ENCODE peak calls at places on chromosomes 7 and 10, in four cellular contexts. One of them, this sample, is unnamed.

GRCh38 chr10:6953131-6953834 is 373.2 kb upstream of the PRKCQ start:
- DNase-seq in hepatocyte: no peak
- DNase-seq in CD4-positive, alpha-beta memory T cell: no peak
- DNase-seq in lower lobe of right lung: no peak
- DNase-seq in this sample: no peak

GRCh38 chr7:94216944-94217461 is 177.7 kb upstream of the COL1A2 start:
- DNase-seq in lower lobe of right lung: no peak
- DNase-seq in hepatocyte: no peak
- DNase-seq in CD4-positive, alpha-beta memory T cell: no peak
- DNase-seq in this sample: no peak

GRCh38 chr7:67006966-67007365 is 10.3 kb downstream of the TYW1 start:
- DNase-seq in hepatocyte: no peak
- DNase-seq in CD4-positive, alpha-beta memory T cell: no peak
- DNase-seq in lower lobe of right lung: no peak
- DNase-seq in this sample: no peak

GRCh38 chr10:26468691-26469090 is 30.6 kb downstream of the APBB1IP start:
- DNase-seq in hepatocyte: no peak
- DNase-seq in CD4-positive, alpha-beta memory T cell: peak
- DNase-seq in lower lobe of right lung: no peak
- DNase-seq in this sample: peak

GRCh38 chr7:84009051-84009450 is 185.5 kb downstream of the SEMA3A start:
- DNase-seq in CD4-positive, alpha-beta memory T cell: no peak
- DNase-seq in lower lobe of right lung: no peak
- DNase-seq in hepatocyte: no peak
- DNase-seq in this sample: no peak

GRCh38 chr10:89414146-89414878 is at the start of gene IFIT5:
- DNase-seq in CD4-positive, alpha-beta memory T cell: peak
- DNase-seq in lower lobe of right lung: peak
- DNase-seq in hepatocyte: peak
- DNase-seq in this sample: peak

GRCh38 chr7:133839129-133839528 is 288.0 kb upstream of the LRGUK start:
- DNase-seq in CD4-positive, alpha-beta memory T cell: no peak
- DNase-seq in lower lobe of right lung: no peak
- DNase-seq in hepatocyte: no peak
- DNase-seq in this sample: no peak

GRCh38 chr10:77500754-77501151 is 136.9 kb downstream of the KCNMA1 start:
- DNase-seq in lower lobe of right lung: no peak
- DNase-seq in CD4-positive, alpha-beta memory T cell: no peak
- DNase-seq in hepatocyte: no peak
- DNase-seq in this sample: no peak

GRCh38 chr7:106999023-106999422 is 45.5 kb upstream of the PRKAR2B start:
- DNase-seq in CD4-positive, alpha-beta memory T cell: no peak
- DNase-seq in lower lobe of right lung: no peak
- DNase-seq in hepatocyte: no peak
- DNase-seq in this sample: no peak

GRCh38 chr7:18808026-18808425 is 309.4 kb downstream of the TWIST1 start:
- DNase-seq in lower lobe of right lung: no peak
- DNase-seq in CD4-positive, alpha-beta memory T cell: no peak
- DNase-seq in hepatocyte: no peak
- DNase-seq in this sample: no peak

GRCh38 chr7:73704640-73705550 is 14.6 kb downstream of the STX1A start:
- DNase-seq in hepatocyte: peak
- DNase-seq in CD4-positive, alpha-beta memory T cell: no peak
- DNase-seq in lower lobe of right lung: peak
- DNase-seq in this sample: no peak

GRCh38 chr10:101562231-101562630 is 25.8 kb downstream of the POLL start:
- DNase-seq in lower lobe of right lung: no peak
- DNase-seq in CD4-positive, alpha-beta memory T cell: no peak
- DNase-seq in hepatocyte: no peak
- DNase-seq in this sample: no peak

GRCh38 chr10:131027256-131027655 is 284.3 kb downstream of the TCERG1L start:
- DNase-seq in CD4-positive, alpha-beta memory T cell: no peak
- DNase-seq in lower lobe of right lung: no peak
- DNase-seq in hepatocyte: no peak
- DNase-seq in this sample: no peak

GRCh38 chr7:119578116-119578515 is 694.9 kb upstream of the KCND2 start:
- DNase-seq in hepatocyte: no peak
- DNase-seq in lower lobe of right lung: no peak
- DNase-seq in CD4-positive, alpha-beta memory T cell: no peak
- DNase-seq in this sample: no peak

GRCh38 chr7:54906963-54907362 is 111.9 kb upstream of the EGFR start:
- DNase-seq in hepatocyte: no peak
- DNase-seq in CD4-positive, alpha-beta memory T cell: no peak
- DNase-seq in lower lobe of right lung: no peak
- DNase-seq in this sample: no peak

GRCh38 chr10:101938316-101939272 is 95.0 kb upstream of the KCNIP2 start:
- DNase-seq in CD4-positive, alpha-beta memory T cell: no peak
- DNase-seq in lower lobe of right lung: no peak
- DNase-seq in hepatocyte: peak
- DNase-seq in this sample: no peak

GRCh38 chr10:88538038-88538437 is 45.1 kb downstream of the RNLS start:
- DNase-seq in hepatocyte: no peak
- DNase-seq in CD4-positive, alpha-beta memory T cell: no peak
- DNase-seq in lower lobe of right lung: no peak
- DNase-seq in this sample: no peak

GRCh38 chr10:10589540-10589939 is 428.1 kb upstream of the CELF2 start:
- DNase-seq in hepatocyte: peak
- DNase-seq in CD4-positive, alpha-beta memory T cell: no peak
- DNase-seq in lower lobe of right lung: no peak
- DNase-seq in this sample: no peak

GRCh38 chr7:20417260-20417659 is 86.6 kb downstream of the ITGB8 start:
- DNase-seq in lower lobe of right lung: peak
- DNase-seq in hepatocyte: no peak
- DNase-seq in CD4-positive, alpha-beta memory T cell: no peak
- DNase-seq in this sample: no peak

GRCh38 chr7:27212587-27213149 is 12.8 kb upstream of the HOXA13 start:
- DNase-seq in hepatocyte: no peak
- DNase-seq in CD4-positive, alpha-beta memory T cell: no peak
- DNase-seq in lower lobe of right lung: no peak
- DNase-seq in this sample: no peak

GRCh38 chr7:73850781-73851207 is 8.5 kb upstream of the METTL27 start:
- DNase-seq in hepatocyte: peak
- DNase-seq in CD4-positive, alpha-beta memory T cell: no peak
- DNase-seq in lower lobe of right lung: no peak
- DNase-seq in this sample: no peak

GRCh38 chr7:79833616-79834015 is 301.0 kb upstream of the GNAI1 start:
- DNase-seq in CD4-positive, alpha-beta memory T cell: no peak
- DNase-seq in hepatocyte: no peak
- DNase-seq in lower lobe of right lung: no peak
- DNase-seq in this sample: no peak

GRCh38 chr7:143210541-143210940 is 11.3 kb upstream of the TAS2R40 start:
- DNase-seq in CD4-positive, alpha-beta memory T cell: no peak
- DNase-seq in hepatocyte: no peak
- DNase-seq in lower lobe of right lung: no peak
- DNase-seq in this sample: no peak

DNA sequence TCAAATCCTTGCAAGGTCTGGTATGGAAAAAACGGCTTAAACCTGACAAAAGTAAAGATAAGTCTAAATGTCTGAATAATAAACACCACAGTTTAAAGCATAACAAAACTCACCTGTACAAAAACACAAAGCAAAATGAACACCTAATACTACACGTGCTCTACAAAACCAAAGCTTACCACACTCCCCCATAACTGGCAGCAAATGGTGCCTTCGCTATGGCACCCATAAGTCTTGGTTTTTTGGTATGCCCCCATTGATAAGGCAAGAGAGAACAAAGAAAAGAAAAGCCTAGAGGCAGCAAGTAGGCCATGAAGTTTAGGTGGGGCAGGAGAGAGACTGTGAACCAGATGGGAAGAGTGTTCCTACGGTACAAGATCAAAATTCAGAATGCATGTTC is 34.2 kb downstream of the PDZD8 start:
- DNase-seq in hepatocyte: no peak
- DNase-seq in CD4-positive, alpha-beta memory T cell: no peak
- DNase-seq in lower lobe of right lung: no peak
- DNase-seq in this sample: no peak
- H3K27ac ChIP-seq in hepatocyte: no peak
- H3K27ac ChIP-seq in CD4-positive, alpha-beta memory T cell: no peak
- H3K27ac ChIP-seq in lower lobe of right lung: no peak
- H3K27ac ChIP-seq in this sample: no peak

DNA sequence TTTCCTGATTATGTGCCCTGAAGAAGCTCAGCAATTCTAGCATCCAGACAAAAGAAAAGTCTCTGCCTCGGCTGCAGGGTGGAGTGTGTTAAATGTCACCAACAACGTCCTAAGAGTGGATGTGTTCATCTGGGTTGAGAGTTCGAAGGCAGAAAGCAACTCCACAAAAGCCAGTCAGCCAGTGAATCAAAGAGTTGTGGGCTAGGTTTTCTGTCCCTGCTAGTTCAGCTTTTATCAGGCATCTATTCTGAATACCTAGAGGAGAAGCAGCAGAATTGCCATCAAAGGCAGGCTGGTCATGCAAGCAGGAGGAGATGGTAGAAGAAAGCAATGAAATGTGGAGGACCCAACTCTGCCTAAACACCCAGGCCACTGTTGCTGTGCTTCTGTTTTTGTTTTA is 205.2 kb downstream of the KLF6 start:
- DNase-seq in CD4-positive, alpha-beta memory T cell: no peak
- DNase-seq in lower lobe of right lung: no peak
- DNase-seq in hepatocyte: no peak
- DNase-seq in this sample: no peak
- H3K27ac ChIP-seq in CD4-positive, alpha-beta memory T cell: no peak
- H3K27ac ChIP-seq in lower lobe of right lung: no peak
- H3K27ac ChIP-seq in hepatocyte: no peak
- H3K27ac ChIP-seq in this sample: no peak

GRCh38 chr7:149284850-149285580 is 23.0 kb downstream of the ZNF783 start:
- DNase-seq in hepatocyte: peak
- DNase-seq in lower lobe of right lung: peak
- DNase-seq in CD4-positive, alpha-beta memory T cell: peak
- DNase-seq in this sample: peak
- H3K27ac ChIP-seq in hepatocyte: no peak
- H3K27ac ChIP-seq in lower lobe of right lung: no peak
- H3K27ac ChIP-seq in CD4-positive, alpha-beta memory T cell: peak
- H3K27ac ChIP-seq in this sample: peak

DNA sequence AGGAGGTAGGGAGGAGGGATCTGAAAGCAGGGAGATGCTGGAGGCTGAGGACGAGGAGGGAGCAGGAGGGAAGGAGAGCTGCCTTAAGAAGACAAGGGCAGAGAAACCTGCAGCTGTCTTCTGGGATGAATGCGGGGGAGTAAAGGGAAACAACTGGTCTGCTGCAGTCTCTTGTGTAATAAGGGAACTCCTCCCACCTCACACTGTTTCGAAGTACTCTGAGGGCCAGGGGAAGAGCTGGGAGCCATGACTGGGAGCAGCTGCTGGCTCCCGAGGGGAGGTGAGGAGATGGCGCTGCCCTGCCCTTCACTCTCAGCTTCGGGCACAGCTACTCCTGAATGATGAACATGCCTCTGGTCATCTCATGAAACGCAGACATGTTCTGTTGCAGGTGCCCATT is 65.1 kb downstream of the CLEC2L start:
- DNase-seq in lower lobe of right lung: no peak
- DNase-seq in CD4-positive, alpha-beta memory T cell: no peak
- DNase-seq in hepatocyte: peak
- DNase-seq in this sample: no peak
- H3K27ac ChIP-seq in lower lobe of right lung: no peak
- H3K27ac ChIP-seq in CD4-positive, alpha-beta memory T cell: no peak
- H3K27ac ChIP-seq in hepatocyte: no peak
- H3K27ac ChIP-seq in this sample: no peak

DNA sequence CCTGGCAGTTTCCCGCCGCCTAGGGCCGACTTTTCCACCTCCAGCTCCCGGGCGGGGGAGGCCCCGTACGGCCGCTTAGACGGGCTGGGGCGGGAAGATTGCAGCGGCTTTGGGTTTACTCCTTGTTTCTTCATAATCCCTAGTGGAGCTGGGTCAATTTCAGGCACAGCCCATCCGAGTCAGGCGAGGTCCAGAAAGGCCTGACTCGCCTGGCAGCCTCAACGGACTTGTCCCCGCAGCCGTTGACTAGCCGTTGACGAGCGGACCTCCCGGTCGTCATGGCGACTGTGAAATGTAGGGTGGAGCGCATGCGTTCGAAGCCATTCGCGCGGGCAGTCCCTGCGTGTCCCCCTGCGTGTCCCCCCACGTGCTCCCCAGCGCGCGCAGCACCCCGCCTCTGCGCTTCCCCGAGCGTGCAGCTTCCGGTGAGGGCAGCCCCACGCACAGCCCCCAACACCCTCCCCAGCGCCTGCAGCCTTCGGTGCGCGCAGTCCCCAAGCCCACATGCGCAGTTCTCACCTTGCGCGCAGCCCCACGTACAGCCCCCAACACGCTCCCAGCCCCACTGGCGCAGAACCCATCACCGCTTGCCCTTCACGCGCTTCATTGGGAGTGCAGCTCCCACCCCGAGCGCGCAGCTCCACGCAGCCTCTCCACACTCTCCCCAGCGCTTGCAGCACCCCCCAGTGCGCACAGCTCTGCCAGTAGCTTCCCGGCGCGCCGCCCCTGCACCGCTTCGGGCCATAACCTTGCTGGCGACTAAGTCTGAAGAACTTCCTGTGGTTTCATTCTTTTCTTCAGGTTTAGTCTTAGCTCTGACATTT is 67.8 kb downstream of the TBX20 start:
- DNase-seq in lower lobe of right lung: no peak
- DNase-seq in CD4-positive, alpha-beta memory T cell: no peak
- DNase-seq in hepatocyte: peak
- DNase-seq in this sample: no peak
- H3K27ac ChIP-seq in lower lobe of right lung: no peak
- H3K27ac ChIP-seq in CD4-positive, alpha-beta memory T cell: no peak
- H3K27ac ChIP-seq in hepatocyte: no peak
- H3K27ac ChIP-seq in this sample: no peak

GRCh38 chr10:79082631-79083581 is 14.1 kb downstream of the ZMIZ1 start:
- DNase-seq in CD4-positive, alpha-beta memory T cell: no peak
- DNase-seq in lower lobe of right lung: no peak
- DNase-seq in hepatocyte: no peak
- DNase-seq in this sample: no peak
- H3K27ac ChIP-seq in CD4-positive, alpha-beta memory T cell: no peak
- H3K27ac ChIP-seq in lower lobe of right lung: peak
- H3K27ac ChIP-seq in hepatocyte: peak
- H3K27ac ChIP-seq in this sample: no peak

GRCh38 chr10:95756796-95757657 is 1.1 kb downstream of the ENTPD1 start:
- DNase-seq in lower lobe of right lung: no peak
- DNase-seq in hepatocyte: no peak
- DNase-seq in CD4-positive, alpha-beta memory T cell: no peak
- DNase-seq in this sample: no peak

GRCh38 chr10:95756061-95756751 is at the start of gene ENTPD1:
- DNase-seq in lower lobe of right lung: no peak
- DNase-seq in hepatocyte: no peak
- DNase-seq in CD4-positive, alpha-beta memory T cell: no peak
- DNase-seq in this sample: no peak

GRCh38 chr10:95759233-95759826 is 3.4 kb downstream of the ENTPD1 start:
- DNase-seq in hepatocyte: no peak
- DNase-seq in CD4-positive, alpha-beta memory T cell: no peak
- DNase-seq in lower lobe of right lung: no peak
- DNase-seq in this sample: no peak

GRCh38 chr10:95758351-95759025 is 2.5 kb downstream of the ENTPD1 start:
- DNase-seq in hepatocyte: no peak
- DNase-seq in lower lobe of right lung: no peak
- DNase-seq in CD4-positive, alpha-beta memory T cell: no peak
- DNase-seq in this sample: no peak

DNA sequence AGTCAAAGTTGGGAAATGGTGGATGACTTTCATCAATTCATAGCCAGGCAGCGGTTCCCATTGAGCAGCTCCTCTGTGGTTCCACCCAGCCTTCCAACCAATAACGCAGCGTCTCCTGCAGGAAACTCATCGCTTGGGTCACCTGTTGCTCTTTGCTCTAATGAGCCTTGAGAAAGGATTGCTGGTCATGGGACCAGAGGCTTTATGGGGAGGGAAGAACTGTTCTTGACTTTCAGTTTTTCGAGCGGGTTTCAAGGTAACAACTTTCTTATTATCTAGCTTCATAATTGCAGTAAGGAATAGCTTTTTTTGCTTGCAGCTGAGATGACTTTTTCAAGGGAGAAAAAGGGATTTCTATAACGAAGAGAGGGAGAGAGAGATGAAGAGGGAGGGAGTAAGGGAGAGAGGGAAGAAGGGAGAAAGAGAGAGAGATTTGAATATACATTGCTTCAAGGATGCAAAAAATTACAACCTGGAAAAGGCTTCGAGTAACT is 405 bp upstream of the ENTPD1 start:
- DNase-seq in hepatocyte: peak
- DNase-seq in CD4-positive, alpha-beta memory T cell: no peak
- DNase-seq in lower lobe of right lung: peak
- DNase-seq in this sample: no peak
- H3K27ac ChIP-seq in hepatocyte: no peak
- H3K27ac ChIP-seq in CD4-positive, alpha-beta memory T cell: no peak
- H3K27ac ChIP-seq in lower lobe of right lung: peak
- H3K27ac ChIP-seq in this sample: no peak